ENCODE peak calls at places on chromosomes 4 and X, in four cellular contexts. G, T, Q and P are unnamed samples.

GRCh38 chr4:129822708-129823504 is 727.0 kb downstream of the C4orf33 start:
- DNase-seq in G (no peak), T (no peak), Q (no peak), P (no peak)

GRCh38 chr4:121669163-121669550 is 27.6 kb downstream of the ANXA5 start:
- DNase-seq in G (no peak), T (no peak), Q (no peak), P (no peak)

GRCh38 chr4:85457752-85458467 is 17.0 kb upstream of the ARHGAP24 start:
- DNase-seq in G (no peak), T (no peak), Q (no peak), P (no peak)

GRCh38 chr4:147590249-147590920 is 26.8 kb upstream of the TMEM184C start:
- DNase-seq in G (no peak), T (peak), Q (peak), P (peak)

GRCh38 chr4:139935911-139936310 is 218.1 kb downstream of the MAML3 start:
- DNase-seq in G (no peak), T (no peak), Q (no peak), P (no peak)

GRCh38 chrX:98448524-98448923 is 1564.8 kb downstream of the RPA4 start:
- DNase-seq in G (no peak), T (no peak), Q (no peak), P (no peak)

GRCh38 chr4:16916719-16917337 is 18.4 kb upstream of the LDB2 start:
- DNase-seq in G (peak), T (peak), Q (peak), P (no peak)

GRCh38 chr4:173930329-173930967 is 353.0 kb downstream of the FBXO8 start:
- DNase-seq in G (no peak), T (no peak), Q (no peak), P (no peak)

GRCh38 chr4:2954358-2955185 is 8.6 kb downstream of the NOP14 start:
- DNase-seq in G (peak), T (no peak), Q (peak), P (no peak)

GRCh38 chr4:41873380-41874295 is 61.6 kb upstream of the TMEM33 start:
- DNase-seq in G (no peak), T (no peak), Q (peak), P (no peak)

GRCh38 chr4:159046683-159047082 is 56.2 kb upstream of the RAPGEF2 start:
- DNase-seq in G (no peak), T (peak), Q (no peak), P (no peak)

DNA sequence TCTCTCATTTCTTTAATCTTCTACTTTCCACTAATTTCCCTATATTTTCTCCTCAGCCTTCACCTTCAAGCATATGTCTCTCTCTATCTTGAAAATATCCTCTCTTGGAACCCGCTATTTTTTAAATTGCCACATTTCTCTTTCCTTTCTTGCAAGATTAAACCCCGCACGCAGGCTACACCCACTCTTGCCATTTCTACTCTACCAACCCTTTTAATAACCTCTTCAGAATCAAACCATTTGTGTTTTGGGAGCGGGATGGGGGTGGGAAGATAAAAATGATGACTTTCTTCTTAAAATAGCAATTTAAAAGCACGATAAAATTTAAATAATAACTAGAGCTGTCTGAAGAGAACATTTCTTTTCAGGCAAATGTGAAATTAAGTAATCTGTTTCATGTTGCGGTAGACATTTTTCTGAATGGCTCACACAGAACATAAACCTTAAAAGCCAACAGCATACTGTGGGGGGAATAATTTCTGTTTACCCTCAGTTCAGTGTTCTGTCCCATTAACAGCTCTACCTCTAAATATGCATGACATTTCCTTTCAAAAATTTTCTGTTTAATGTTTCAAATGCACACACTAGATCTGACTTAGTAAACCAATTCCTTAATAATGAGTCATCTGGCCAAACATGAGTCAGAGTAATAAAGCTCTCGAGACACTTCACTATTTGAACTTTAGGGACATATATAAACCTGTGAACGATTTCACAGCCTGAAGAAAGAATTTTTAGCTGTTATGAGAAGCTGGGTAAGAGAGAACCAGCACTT is 20.5 kb downstream of the ARSJ start:
- DNase-seq in G (no peak), T (peak), Q (no peak), P (no peak)
- TF ChIP-seq SUZ12 in G (no peak), T (no peak), Q (no peak), P (no peak)

DNA sequence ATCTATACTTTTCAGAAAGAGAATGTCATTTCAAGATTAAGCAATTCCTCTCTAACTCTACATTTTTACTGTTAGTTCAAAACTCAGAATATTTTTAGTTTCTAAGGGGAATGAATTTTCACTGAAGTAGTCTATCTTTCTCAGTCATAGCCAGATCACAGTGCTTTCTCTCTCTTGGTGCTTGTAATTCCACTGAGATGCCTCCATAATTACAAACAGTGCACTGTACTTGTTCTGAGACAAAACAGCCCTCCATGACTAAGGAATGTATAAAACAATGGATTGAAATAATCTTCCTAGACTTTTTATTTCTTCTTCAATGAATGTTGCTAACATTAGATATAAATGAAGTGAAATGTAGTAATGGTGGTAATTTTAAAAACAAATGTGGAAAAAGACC is 603.2 kb upstream of the FAM241A start:
- DNase-seq in G (no peak), T (no peak), Q (no peak), P (no peak)
- TF ChIP-seq YY1 in G (no peak), T (no peak), Q (no peak), P (no peak)

DNA sequence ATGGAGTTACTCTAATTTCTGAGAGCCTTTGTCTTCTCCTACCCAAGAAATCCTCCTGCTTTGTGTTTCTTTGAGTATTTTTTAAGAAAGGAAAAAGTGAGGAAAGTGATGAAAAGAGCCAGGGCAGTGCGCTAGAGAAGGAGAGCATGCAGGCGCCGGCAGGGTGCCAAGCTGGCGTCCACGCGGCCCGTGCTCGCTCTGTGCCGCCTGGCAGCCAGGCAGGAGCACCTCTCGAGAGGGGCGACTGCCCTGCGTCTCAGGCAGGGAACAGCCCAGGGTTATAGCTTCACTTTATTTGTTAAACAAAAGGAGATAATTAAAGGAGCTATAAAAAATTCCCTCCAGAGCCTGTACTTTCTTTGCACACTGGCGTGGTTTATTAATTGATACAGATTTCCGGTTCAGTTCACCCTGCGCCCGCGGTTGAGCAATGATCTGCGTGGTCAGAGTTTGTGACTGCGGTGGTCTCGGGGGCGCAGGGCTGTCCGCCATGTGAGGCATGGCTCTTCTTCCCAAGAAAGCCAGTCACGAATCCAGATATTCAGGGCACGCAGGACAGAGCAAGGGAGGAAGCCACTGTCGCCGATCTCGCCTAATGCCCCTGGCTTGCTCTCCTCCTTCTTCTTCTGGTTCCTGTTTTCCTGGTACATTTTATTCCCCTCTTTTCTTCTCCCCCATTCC is 110.7 kb upstream of the PAQR3 start:
- DNase-seq in G (no peak), T (no peak), Q (no peak), P (no peak)
- TF ChIP-seq SUZ12 in G (no peak), T (no peak), Q (no peak), P (no peak)

GRCh38 chr4:68864438-68865177 is 48.8 kb downstream of the UGT2B10 start:
- DNase-seq in G (no peak), T (peak), Q (no peak), P (no peak)
- TF ChIP-seq YY1 in G (no peak), T (no peak), Q (no peak), P (no peak)

DNA sequence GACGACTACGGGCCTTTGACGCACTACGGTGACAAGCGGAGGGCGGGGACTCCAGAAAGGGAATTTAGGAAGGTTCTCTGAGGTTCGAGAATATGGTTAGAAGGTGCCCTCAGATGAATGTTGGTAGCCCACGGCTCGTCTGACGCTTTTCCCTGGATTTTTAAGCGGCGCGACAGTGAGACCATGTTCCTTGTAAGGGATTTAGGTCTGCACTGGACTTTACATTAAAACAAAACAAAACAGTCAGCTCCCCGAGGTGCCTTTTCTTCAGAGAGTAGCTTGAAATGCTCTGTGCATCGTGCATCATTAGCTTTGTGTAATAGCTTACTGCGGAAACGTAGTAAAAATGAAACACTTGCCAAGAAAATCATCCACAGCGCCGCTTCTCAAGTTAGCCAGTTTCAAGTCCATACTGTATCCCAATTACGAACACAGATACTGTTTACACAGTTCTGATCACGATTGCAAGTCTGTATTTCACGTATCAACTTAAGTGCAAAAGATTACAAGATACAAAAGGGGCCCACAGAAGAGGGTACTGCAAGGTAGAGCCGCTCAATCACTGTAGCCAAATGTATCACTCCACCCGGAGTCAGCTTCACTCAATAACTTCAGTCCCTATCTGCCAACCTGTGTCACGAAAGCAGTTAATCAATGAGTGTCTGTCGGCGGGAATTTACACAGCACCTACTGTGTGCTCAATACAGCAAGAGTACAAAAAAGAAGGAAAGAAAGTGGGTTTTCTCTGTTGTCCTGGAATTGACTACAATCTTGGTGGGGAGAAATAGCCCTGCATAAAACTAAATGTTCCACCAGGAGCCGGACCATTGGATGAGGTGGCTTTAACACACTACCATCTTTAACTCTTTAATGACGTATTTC is 525 bp upstream of the NKRF start:
- DNase-seq in G (no peak), T (no peak), Q (no peak), P (no peak)
- TF ChIP-seq SUZ12 in G (no peak), T (no peak), Q (no peak), P (no peak)

GRCh38 chrX:65587616-65588526 is 53.3 kb upstream of the LAS1L start:
- DNase-seq in G (no peak), T (no peak), Q (no peak), P (no peak)
- TF ChIP-seq YY1 in G (no peak), T (no peak), Q (no peak), P (no peak)